ENCODE peak calls at places on chromosomes 16 and 17, in ten cellular contexts. O is sigmoid colon, X is Panc1, N is WERI-Rb-1, A is astrocyte of the cerebellum, D is epithelial cell of proximal tubule, L is stomach, Z is upper lobe of right lung, G is mesothelial cell of epicardium, P is Caco-2. C is an unnamed sample.

GRCh38 chr17:49962599-49963276 is 6.3 kb upstream of the DLX4 start:
- DNase-seq in O (no peak), X (no peak), N (no peak), A (no peak), D (no peak), L (no peak), Z (no peak), G (no peak), P (no peak), C (no peak)

GRCh38 chr16:23608194-23608593 is 12.1 kb upstream of the NDUFAB1 start:
- DNase-seq in O (no peak), X (no peak), N (no peak), A (peak; percentile 4), D (no peak), L (no peak), Z (no peak), G (no peak), P (no peak), C (no peak)

GRCh38 chr16:24670623-24671454 is 58.6 kb upstream of the TNRC6A start:
- DNase-seq in O (peak; percentile 87), X (no peak), N (no peak), A (peak; percentile 75), D (peak; percentile 79), L (no peak), Z (peak; percentile 63), G (peak; percentile 54), P (no peak), C (peak; percentile 20)

GRCh38 chr17:39903158-39903884 is 15.1 kb downstream of the GSDMB start:
- DNase-seq in O (no peak), X (no peak), N (no peak), A (no peak), D (no peak), L (no peak), Z (no peak), G (peak; percentile 1), P (no peak), C (no peak)

GRCh38 chr17:77504652-77505459 is 364.1 kb downstream of the SEC14L1 start:
- DNase-seq in O (peak; percentile 42), X (no peak), N (peak; percentile 5), A (no peak), D (no peak), L (no peak), Z (peak; percentile 35), G (no peak), P (no peak), C (no peak)

GRCh38 chr17:35163886-35164285 is 16.3 kb downstream of the UNC45B start:
- DNase-seq in O (peak; percentile 50), X (no peak), N (no peak), A (no peak), D (no peak), L (no peak), Z (peak; percentile 21), G (no peak), P (no peak), C (no peak)

GRCh38 chr17:72976971-72977767 is 115.3 kb downstream of the SLC39A11 start:
- DNase-seq in O (peak; percentile 75), X (no peak), N (no peak), A (peak; percentile 56), D (peak; percentile 81), L (peak; percentile 67), Z (no peak), G (peak; percentile 54), P (no peak), C (no peak)

GRCh38 chr16:22161401-22161800 is 905 bp upstream of the SDR42E2 start:
- DNase-seq in O (no peak), X (no peak), N (no peak), A (no peak), D (no peak), L (no peak), Z (no peak), G (no peak), P (no peak), C (no peak)

GRCh38 chr16:88977028-88977844 is at the start of gene CBFA2T3:
- DNase-seq in O (peak; percentile 90), X (no peak), N (no peak), A (no peak), D (no peak), L (peak; percentile 56), Z (peak; percentile 86), G (no peak), P (no peak), C (peak; percentile 32)

GRCh38 chr17:42527932-42528331 is 8.1 kb upstream of the NAGLU start:
- DNase-seq in O (peak; percentile 48), X (no peak), N (no peak), A (no peak), D (no peak), L (no peak), Z (no peak), G (no peak), P (no peak), C (no peak)

GRCh38 chr16:71767060-71767900 is 41.4 kb downstream of the AP1G1 start:
- DNase-seq in O (no peak), X (no peak), N (no peak), A (no peak), D (no peak), L (no peak), Z (no peak), G (no peak), P (no peak), C (no peak)

GRCh38 chr17:18143044-18143936 is 34.7 kb downstream of the MYO15A start:
- DNase-seq in O (no peak), X (no peak), N (peak; percentile 50), A (no peak), D (no peak), L (no peak), Z (peak; percentile 77), G (no peak), P (no peak), C (peak; percentile 24)

GRCh38 chr16:73279451-73279850 is 231.5 kb upstream of the ZFHX3 start:
- DNase-seq in O (no peak), X (no peak), N (no peak), A (no peak), D (no peak), L (no peak), Z (no peak), G (no peak), P (no peak), C (no peak)

GRCh38 chr16:73275448-73275847 is 227.5 kb upstream of the ZFHX3 start:
- DNase-seq in O (no peak), X (no peak), N (no peak), A (no peak), D (no peak), L (no peak), Z (no peak), G (no peak), P (no peak), C (no peak)

GRCh38 chr16:73275024-73275423 is 227.1 kb upstream of the ZFHX3 start:
- DNase-seq in O (no peak), X (no peak), N (no peak), A (no peak), D (no peak), L (no peak), Z (no peak), G (no peak), P (no peak), C (no peak)

GRCh38 chr16:73274140-73274539 is 226.2 kb upstream of the ZFHX3 start:
- DNase-seq in O (no peak), X (no peak), N (no peak), A (no peak), D (no peak), L (no peak), Z (no peak), G (no peak), P (no peak), C (no peak)

GRCh38 chr16:73277066-73277465 is 229.1 kb upstream of the ZFHX3 start:
- DNase-seq in O (no peak), X (no peak), N (no peak), A (no peak), D (no peak), L (no peak), Z (no peak), G (no peak), P (no peak), C (no peak)
- TF ChIP-seq CTCF in O (no peak), X (no peak), N (no peak), A (no peak), D (no peak), L (no peak), Z (no peak), G (no peak), P (no peak), C (no peak)

DNA sequence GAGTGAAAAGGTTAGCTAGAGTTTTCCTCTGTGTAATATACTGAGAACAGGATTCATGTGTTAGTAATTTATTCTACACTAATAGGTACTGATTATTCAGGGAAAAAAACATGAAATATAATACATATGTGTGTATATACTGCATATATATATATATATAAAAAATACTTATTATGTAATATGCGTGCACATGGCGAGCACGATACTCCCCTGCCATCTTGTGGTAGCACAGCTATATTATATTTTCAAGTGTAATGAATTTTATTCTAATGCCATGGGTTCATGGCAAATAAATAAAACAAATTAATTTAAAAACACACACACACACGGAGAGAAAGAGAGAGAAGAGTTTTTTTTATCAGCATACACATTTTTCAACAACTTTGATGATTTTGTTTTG is 460.6 kb downstream of the KCNJ2 start:
- DNase-seq in O (no peak), X (no peak), N (no peak), A (no peak), D (no peak), L (no peak), Z (no peak), G (no peak), P (no peak), C (no peak)
- TF ChIP-seq CTCF in O (no peak), X (peak; percentile 51), N (peak; percentile 4), A (peak; percentile 20), D (no peak), L (no peak), Z (peak; percentile 20), G (peak; percentile 43), P (no peak), C (peak; percentile 47)

GRCh38 chr17:7782237-7782636 is 51.8 kb upstream of the KDM6B start:
- DNase-seq in O (no peak), X (no peak), N (no peak), A (peak; percentile 19), D (peak; percentile 13), L (no peak), Z (no peak), G (no peak), P (no peak), C (no peak)
- TF ChIP-seq CTCF in O (peak; percentile 10), X (no peak), N (no peak), A (peak; percentile 48), D (peak; percentile 53), L (no peak), Z (no peak), G (no peak), P (no peak), C (no peak)

DNA sequence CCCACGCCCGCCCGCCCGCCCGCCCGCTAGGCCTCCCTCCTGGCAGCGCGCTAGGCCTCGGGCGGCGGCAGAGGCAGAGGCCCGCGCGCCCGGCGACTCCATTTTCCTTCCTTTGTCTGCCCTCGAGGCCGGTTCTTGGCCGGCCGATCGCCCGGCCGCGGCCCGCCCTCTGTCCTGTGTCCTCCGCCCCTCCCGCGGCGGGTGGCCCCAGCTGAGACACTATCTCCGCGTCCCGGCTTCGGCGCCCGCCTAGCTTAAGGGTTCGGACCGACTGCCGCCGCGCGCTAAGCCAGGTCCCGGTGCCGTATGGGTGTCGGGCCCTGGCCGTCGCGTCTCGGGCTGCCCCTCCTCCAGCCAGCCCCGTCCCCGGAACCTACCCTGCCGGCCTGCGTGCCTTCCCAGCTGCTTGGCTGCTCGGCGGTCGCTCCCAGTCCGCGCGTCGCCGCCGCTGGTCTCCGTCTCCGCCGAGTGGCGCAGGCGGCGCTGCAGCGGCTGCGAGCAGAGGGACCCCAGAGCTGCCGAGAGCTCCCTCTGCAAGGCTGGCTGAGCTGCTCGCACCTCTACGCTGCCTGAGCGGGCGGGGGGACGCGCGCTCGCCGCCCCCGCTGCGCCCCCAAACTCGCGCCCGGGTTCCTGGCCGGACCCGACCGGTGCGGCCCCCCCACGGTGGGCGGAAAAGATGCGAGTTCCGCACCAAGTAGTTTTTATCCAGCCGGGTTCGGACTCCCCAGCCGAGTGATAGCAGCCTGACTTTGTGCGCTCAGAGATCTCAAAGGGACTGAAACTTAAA is 787 bp downstream of the CTCF start:
- DNase-seq in O (peak; percentile 79), X (no peak), N (peak; percentile 52), A (no peak), D (no peak), L (peak; percentile 65), Z (peak; percentile 86), G (peak; percentile 74), P (peak; percentile 76), C (peak; percentile 55)
- TF ChIP-seq CTCF in O (no peak), X (peak; percentile 47), N (peak; percentile 31), A (peak; percentile 18), D (no peak), L (no peak), Z (peak; percentile 20), G (peak; percentile 30), P (peak; percentile 15), C (no peak)